ENCODE peak calls at places on chromosomes 16 and 17, in four cellular contexts. L is SK-N-MC; Q is CD8-positive, alpha-beta T cell; X is RWPE2. V is an unnamed sample.

GRCh38 chr16:10296956-10297340 is 88.9 kb upstream of the ATF7IP2 start:
- DNase-seq in X (no peak), Q (no peak), L (no peak), V (no peak)

GRCh38 chr17:63646492-63646815 is 24.2 kb downstream of the MAP3K3 start:
- DNase-seq in Q (no peak), L (no peak), X (no peak), V (no peak)

GRCh38 chr16:86044881-86045600 is 146.1 kb downstream of the IRF8 start:
- DNase-seq in L (no peak), X (peak), Q (peak), V (no peak)

GRCh38 chr17:72063262-72063661 is 57.6 kb upstream of the SOX9 start:
- DNase-seq in Q (no peak), X (no peak), L (no peak), V (peak)

GRCh38 chr17:17258998-17259397 is 22.0 kb upstream of the FLCN start:
- DNase-seq in Q (no peak), L (no peak), X (no peak), V (no peak)

GRCh38 chr17:57256708-57257112 is 387 bp downstream of the MSI2 start:
- DNase-seq in L (no peak), X (no peak), Q (no peak), V (no peak)

GRCh38 chr17:67637901-67638641 is 79.7 kb upstream of the NOL11 start:
- DNase-seq in Q (no peak), L (no peak), X (peak), V (no peak)

GRCh38 chr17:31736855-31737625 is 122.0 kb downstream of the COPRS start:
- DNase-seq in X (no peak), L (no peak), Q (no peak), V (no peak)

GRCh38 chr16:62213763-62214162 is 177.5 kb upstream of the CDH8 start:
- DNase-seq in L (no peak), Q (no peak), X (no peak), V (no peak)

GRCh38 chr16:66946541-66946940 is 11.2 kb downstream of the CES2 start:
- DNase-seq in L (no peak), Q (no peak), X (no peak), V (no peak)

GRCh38 chr16:84368327-84368996 is at the start of gene ATP2C2:
- DNase-seq in L (no peak), X (peak), Q (no peak), V (no peak)

GRCh38 chr16:48373258-48374050 is 11.8 kb downstream of the SIAH1 start:
- DNase-seq in X (no peak), Q (no peak), L (no peak), V (no peak)

GRCh38 chr17:81685108-81685507 is 1.3 kb downstream of the HGS start:
- DNase-seq in L (no peak), X (peak), Q (no peak), V (peak)

GRCh38 chr16:55323637-55324490 is at the start of gene IRX6:
- DNase-seq in Q (no peak), L (no peak), X (no peak), V (no peak)

GRCh38 chr16:30760577-30761426 is 1.1 kb downstream of the CFAP119 start:
- DNase-seq in Q (no peak), X (no peak), L (no peak), V (no peak)

GRCh38 chr17:5516060-5516792 is 29.9 kb downstream of the MIS12 start:
- DNase-seq in X (no peak), L (no peak), Q (no peak), V (peak)

GRCh38 chr16:89827383-89828198 is 684 bp upstream of the SPIRE2 start:
- DNase-seq in Q (no peak), X (no peak), L (no peak), V (no peak)

GRCh38 chr17:61245706-61246135 is 153.9 kb upstream of the TBX2 start:
- DNase-seq in X (no peak), Q (no peak), L (no peak), V (no peak)

GRCh38 chr17:16407911-16408588 is 7.3 kb upstream of the TRPV2 start:
- DNase-seq in X (no peak), Q (no peak), L (no peak), V (no peak)

GRCh38 chr16:30351586-30352419 is 3.3 kb downstream of the CD2BP2 start:
- DNase-seq in L (no peak), X (no peak), Q (no peak), V (peak)

GRCh38 chr16:86319871-86320270 is 190.5 kb upstream of the FOXF1 start:
- DNase-seq in Q (no peak), L (no peak), X (no peak), V (no peak)

GRCh38 chr17:56835259-56835575 is 1.3 kb downstream of the DGKE start:
- DNase-seq in L (no peak), Q (no peak), X (no peak), V (no peak)

DNA sequence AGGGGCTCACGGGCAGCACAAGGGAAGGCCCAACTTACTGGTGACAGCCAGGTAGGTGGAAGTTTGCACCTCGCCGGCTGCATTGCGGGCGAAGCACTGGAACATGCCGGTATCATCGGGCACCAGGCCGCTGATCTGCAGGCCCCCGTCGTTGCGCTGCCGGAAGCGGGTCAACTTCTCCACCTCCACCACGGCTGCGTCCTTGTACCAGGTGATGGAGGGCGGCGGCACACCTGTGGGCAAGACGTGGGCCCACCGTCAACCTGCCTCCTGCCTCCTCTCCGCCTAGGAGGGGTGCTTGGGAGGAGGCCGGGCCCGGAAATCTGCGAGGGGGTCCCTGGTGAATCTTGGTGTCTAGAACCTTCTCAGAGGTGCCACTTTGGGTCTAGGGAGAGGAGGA is 123.6 kb upstream of the CDC42EP4 start:
- DNase-seq in L (no peak), X (no peak), Q (no peak), V (no peak)
- H3K4me3 ChIP-seq in L (no peak), X (no peak), Q (no peak), V (no peak)

GRCh38 chr17:29592850-29593545 is at the start of gene ANKRD13B:
- DNase-seq in X (no peak), L (no peak), Q (no peak), V (no peak)

GRCh38 chr17:29595943-29596774 is 3.2 kb downstream of the ANKRD13B start:
- DNase-seq in X (no peak), Q (no peak), L (no peak), V (no peak)

GRCh38 chr17:29595107-29595942 is 2.4 kb downstream of the ANKRD13B start:
- DNase-seq in L (no peak), X (no peak), Q (no peak), V (no peak)

GRCh38 chr17:29593546-29594440 is 861 bp downstream of the ANKRD13B start:
- DNase-seq in X (no peak), L (no peak), Q (no peak), V (no peak)

DNA sequence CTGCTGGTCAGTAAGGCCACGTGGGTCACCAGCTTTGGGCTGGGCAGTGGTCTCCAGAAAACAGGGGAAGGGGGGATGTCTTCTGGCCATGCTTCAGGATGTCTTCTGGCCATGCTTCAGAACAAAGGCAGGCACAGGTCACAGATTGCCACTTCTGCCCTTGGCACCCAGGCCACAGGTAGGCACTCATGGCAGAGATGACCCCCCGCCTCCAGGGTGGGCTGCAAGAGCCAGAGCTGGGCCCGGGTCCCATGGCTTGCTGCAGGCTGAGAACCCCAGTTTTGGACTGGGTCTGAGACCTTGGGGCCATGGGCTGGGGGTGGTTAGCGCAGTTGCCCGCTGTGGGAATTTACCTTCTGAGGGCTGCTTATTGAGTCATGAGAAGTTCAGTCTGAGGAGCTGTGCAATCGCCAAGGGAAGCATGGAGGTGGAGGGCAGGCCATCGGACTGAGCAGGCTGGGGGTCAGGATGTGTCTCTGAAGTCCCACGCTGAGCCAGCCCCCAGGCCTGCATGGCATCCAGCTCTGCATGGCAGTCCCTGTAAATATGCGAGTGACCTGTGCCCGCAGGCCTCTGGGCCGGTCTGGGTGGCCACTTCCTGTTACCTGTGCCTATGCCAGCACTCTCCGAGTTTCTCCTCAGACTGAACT is 1.6 kb downstream of the ANKRD13B start:
- DNase-seq in X (no peak), Q (no peak), L (no peak), V (no peak)
- H3K4me3 ChIP-seq in X (peak), Q (no peak), L (peak), V (peak)

GRCh38 chr17:50627782-50628601 is 6.7 kb upstream of the ABCC3 start:
- DNase-seq in Q (no peak), L (no peak), X (no peak), V (no peak)
- H3K4me3 ChIP-seq in Q (no peak), L (peak), X (no peak), V (no peak)

GRCh38 chr17:15264542-15264941 is 584 bp downstream of the PMP22 start:
- DNase-seq in L (no peak), X (no peak), Q (no peak), V (no peak)
- H3K4me3 ChIP-seq in L (no peak), X (no peak), Q (no peak), V (no peak)

GRCh38 chr17:4480929-4481898 is 17.5 kb upstream of the SPNS2 start:
- DNase-seq in X (no peak), L (no peak), Q (no peak), V (no peak)
- H3K4me3 ChIP-seq in X (no peak), L (no peak), Q (peak), V (no peak)